ENCODE peak calls at places on chromosomes 5 and 9, in four cellular contexts. One of them, this sample, is unnamed.

GRCh38 chr5:135645336-135645735 is 66.5 kb upstream of the CXCL14 start:
- DNase-seq in H1: no peak
- DNase-seq in IMR-90: no peak
- DNase-seq in neuronal stem cell: no peak
- DNase-seq in this sample: no peak

GRCh38 chr5:82426419-82427154 is 148.4 kb upstream of the RPS23 start:
- DNase-seq in H1: no peak
- DNase-seq in IMR-90: no peak
- DNase-seq in neuronal stem cell: no peak
- DNase-seq in this sample: no peak

GRCh38 chr9:82443312-82443711 is 454.7 kb downstream of the SPATA31D1 start:
- DNase-seq in H1: no peak
- DNase-seq in IMR-90: no peak
- DNase-seq in neuronal stem cell: no peak
- DNase-seq in this sample: peak; percentile 9

GRCh38 chr5:32542216-32543059 is 42.9 kb upstream of the SUB1 start:
- DNase-seq in H1: no peak
- DNase-seq in IMR-90: peak; percentile 84
- DNase-seq in neuronal stem cell: no peak
- DNase-seq in this sample: peak; percentile 35

GRCh38 chr5:172595591-172596455 is 45.2 kb upstream of the NEURL1B start:
- DNase-seq in H1: no peak
- DNase-seq in IMR-90: no peak
- DNase-seq in neuronal stem cell: no peak
- DNase-seq in this sample: no peak

GRCh38 chr5:142650881-142651280 is 35.0 kb downstream of the FGF1 start:
- DNase-seq in H1: no peak
- DNase-seq in IMR-90: no peak
- DNase-seq in neuronal stem cell: no peak
- DNase-seq in this sample: no peak

GRCh38 chr5:116492016-116492623 is 82.5 kb downstream of the SEMA6A start:
- DNase-seq in H1: no peak
- DNase-seq in IMR-90: peak; percentile 89
- DNase-seq in neuronal stem cell: no peak
- DNase-seq in this sample: peak; percentile 93

GRCh38 chr5:61586096-61587084 is 254.3 kb downstream of the ZSWIM6 start:
- DNase-seq in H1: no peak
- DNase-seq in IMR-90: no peak
- DNase-seq in neuronal stem cell: no peak
- DNase-seq in this sample: no peak

GRCh38 chr9:114029311-114030170 is 48.6 kb downstream of the AMBP start:
- DNase-seq in H1: no peak
- DNase-seq in IMR-90: no peak
- DNase-seq in neuronal stem cell: no peak
- DNase-seq in this sample: no peak

GRCh38 chr5:112576298-112576925 is 157.3 kb upstream of the EPB41L4A start:
- DNase-seq in H1: no peak
- DNase-seq in IMR-90: no peak
- DNase-seq in neuronal stem cell: no peak
- DNase-seq in this sample: no peak

GRCh38 chr5:181188700-181189362 is 16.2 kb downstream of the TRIM7 start:
- DNase-seq in H1: no peak
- DNase-seq in IMR-90: peak; percentile 66
- DNase-seq in neuronal stem cell: peak; percentile 90
- DNase-seq in this sample: peak; percentile 87

GRCh38 chr5:181181650-181182565 is 23.1 kb downstream of the TRIM7 start:
- DNase-seq in H1: no peak
- DNase-seq in IMR-90: peak; percentile 65
- DNase-seq in neuronal stem cell: no peak
- DNase-seq in this sample: peak; percentile 73

GRCh38 chr5:39177629-39177959 is 41.8 kb downstream of the FYB1 start:
- DNase-seq in H1: no peak
- DNase-seq in IMR-90: no peak
- DNase-seq in neuronal stem cell: no peak
- DNase-seq in this sample: no peak

GRCh38 chr5:94613583-94613982 is 4.8 kb downstream of the KIAA0825 start:
- DNase-seq in H1: no peak
- DNase-seq in IMR-90: peak; percentile 13
- DNase-seq in neuronal stem cell: no peak
- DNase-seq in this sample: peak; percentile 29

GRCh38 chr5:138602371-138603000 is 27.3 kb upstream of the HSPA9 start:
- DNase-seq in H1: no peak
- DNase-seq in IMR-90: no peak
- DNase-seq in neuronal stem cell: no peak
- DNase-seq in this sample: no peak

GRCh38 chr5:126499742-126500396 is 76.7 kb downstream of the GRAMD2B start:
- DNase-seq in H1: peak; percentile 9
- DNase-seq in IMR-90: no peak
- DNase-seq in neuronal stem cell: no peak
- DNase-seq in this sample: no peak

GRCh38 chr5:173880306-173880985 is 7.7 kb upstream of the CPEB4 start:
- DNase-seq in H1: no peak
- DNase-seq in IMR-90: peak; percentile 96
- DNase-seq in neuronal stem cell: no peak
- DNase-seq in this sample: peak; percentile 72

GRCh38 chr5:173881811-173882575 is 6.2 kb upstream of the CPEB4 start:
- DNase-seq in H1: no peak
- DNase-seq in IMR-90: peak; percentile 20
- DNase-seq in neuronal stem cell: no peak
- DNase-seq in this sample: no peak

GRCh38 chr5:173882632-173883031 is 5.5 kb upstream of the CPEB4 start:
- DNase-seq in H1: no peak
- DNase-seq in IMR-90: peak; percentile 11
- DNase-seq in neuronal stem cell: no peak
- DNase-seq in this sample: no peak

GRCh38 chr5:173875189-173875588 is 13.0 kb upstream of the CPEB4 start:
- DNase-seq in H1: no peak
- DNase-seq in IMR-90: no peak
- DNase-seq in neuronal stem cell: no peak
- DNase-seq in this sample: no peak

DNA sequence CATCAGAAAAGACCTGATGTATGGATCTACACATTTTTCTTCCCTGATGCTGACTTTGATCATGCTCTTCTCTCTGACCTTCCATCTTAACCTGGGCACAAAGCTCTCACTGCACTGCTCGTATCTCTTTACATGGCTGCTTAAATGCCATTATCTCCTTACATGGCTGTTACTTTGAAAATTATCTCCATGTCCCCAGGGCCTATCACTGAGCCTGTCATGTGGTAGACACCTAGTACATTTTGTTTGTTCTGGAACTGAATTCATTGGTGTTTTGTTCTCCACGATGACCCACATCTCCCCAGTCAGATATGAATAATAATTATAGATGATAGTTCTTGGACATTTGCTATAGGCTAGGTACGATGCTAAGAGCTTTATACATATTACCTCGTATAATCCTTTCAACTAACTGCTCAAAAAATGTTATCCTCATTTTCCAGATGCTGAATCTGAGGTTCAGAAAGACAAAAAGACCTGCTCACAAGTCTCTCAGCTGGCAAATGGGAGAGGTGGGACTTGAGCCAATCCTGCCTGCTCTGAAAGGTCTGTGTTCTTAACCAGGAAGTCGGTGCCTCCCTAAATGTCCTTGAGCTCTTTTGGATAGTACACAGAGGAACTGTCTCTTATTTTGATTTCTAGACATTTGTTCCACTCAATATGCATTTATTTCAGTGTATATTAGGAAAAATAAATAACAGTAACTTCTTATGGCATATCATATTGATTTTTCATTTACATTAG is 9.8 kb upstream of the CPEB4 start:
- DNase-seq in H1: no peak
- DNase-seq in IMR-90: no peak
- DNase-seq in neuronal stem cell: no peak
- DNase-seq in this sample: no peak
- H4K91ac ChIP-seq in H1: no peak overlapping the region
- H4K91ac ChIP-seq in IMR-90: no peak overlapping the region
- H4K91ac ChIP-seq in neuronal stem cell: no peak overlapping the region
- H4K91ac ChIP-seq in this sample: no peak overlapping the region

GRCh38 chr9:21031818-21032203 is 371 bp upstream of the HACD4 start:
- DNase-seq in H1: no peak
- DNase-seq in IMR-90: no peak
- DNase-seq in neuronal stem cell: no peak
- DNase-seq in this sample: no peak
- H4K91ac ChIP-seq in H1: no peak overlapping the region
- H4K91ac ChIP-seq in IMR-90: peak overlapping the region; percentile 10
- H4K91ac ChIP-seq in neuronal stem cell: no peak overlapping the region
- H4K91ac ChIP-seq in this sample: no peak overlapping the region

GRCh38 chr9:14926941-14927624 is 16.9 kb upstream of the FREM1 start:
- DNase-seq in H1: no peak
- DNase-seq in IMR-90: no peak
- DNase-seq in neuronal stem cell: no peak
- DNase-seq in this sample: no peak

GRCh38 chr9:14935099-14935710 is 25.0 kb upstream of the FREM1 start:
- DNase-seq in H1: no peak
- DNase-seq in IMR-90: no peak
- DNase-seq in neuronal stem cell: peak; percentile 56
- DNase-seq in this sample: no peak

GRCh38 chr9:14935917-14936316 is 25.7 kb upstream of the FREM1 start:
- DNase-seq in H1: no peak
- DNase-seq in IMR-90: no peak
- DNase-seq in neuronal stem cell: no peak
- DNase-seq in this sample: peak; percentile 54

GRCh38 chr9:14932246-14932645 is 22.0 kb upstream of the FREM1 start:
- DNase-seq in H1: no peak
- DNase-seq in IMR-90: no peak
- DNase-seq in neuronal stem cell: no peak
- DNase-seq in this sample: no peak
- H4K91ac ChIP-seq in H1: no peak overlapping the region
- H4K91ac ChIP-seq in IMR-90: no peak overlapping the region
- H4K91ac ChIP-seq in neuronal stem cell: no peak overlapping the region
- H4K91ac ChIP-seq in this sample: no peak overlapping the region

GRCh38 chr9:785997-786396 is 55.5 kb upstream of the DMRT1 start:
- DNase-seq in H1: no peak
- DNase-seq in IMR-90: no peak
- DNase-seq in neuronal stem cell: no peak
- DNase-seq in this sample: no peak
- H4K91ac ChIP-seq in H1: no peak overlapping the region
- H4K91ac ChIP-seq in IMR-90: no peak overlapping the region
- H4K91ac ChIP-seq in neuronal stem cell: no peak overlapping the region
- H4K91ac ChIP-seq in this sample: no peak overlapping the region

GRCh38 chr9:2017459-2018161 is 2.5 kb downstream of the SMARCA2 start:
- DNase-seq in H1: no peak
- DNase-seq in IMR-90: peak; percentile 80
- DNase-seq in neuronal stem cell: peak; percentile 30
- DNase-seq in this sample: peak; percentile 89
- H4K91ac ChIP-seq in H1: peak overlapping the region; percentile 90
- H4K91ac ChIP-seq in IMR-90: peak overlapping the region; percentile 50
- H4K91ac ChIP-seq in neuronal stem cell: no peak overlapping the region
- H4K91ac ChIP-seq in this sample: peak overlapping the region; percentile 90

GRCh38 chr9:89941875-89942274 is 337.1 kb downstream of the GADD45G start:
- DNase-seq in H1: no peak
- DNase-seq in IMR-90: peak; percentile 93
- DNase-seq in neuronal stem cell: no peak
- DNase-seq in this sample: peak; percentile 95
- H4K91ac ChIP-seq in H1: no peak overlapping the region
- H4K91ac ChIP-seq in IMR-90: no peak overlapping the region
- H4K91ac ChIP-seq in neuronal stem cell: no peak overlapping the region
- H4K91ac ChIP-seq in this sample: no peak overlapping the region

GRCh38 chr9:130328349-130328801 is 62.8 kb downstream of the HMCN2 start:
- DNase-seq in H1: no peak
- DNase-seq in IMR-90: peak; percentile 43
- DNase-seq in neuronal stem cell: no peak
- DNase-seq in this sample: peak; percentile 79
- H4K91ac ChIP-seq in H1: no peak overlapping the region
- H4K91ac ChIP-seq in IMR-90: no peak overlapping the region
- H4K91ac ChIP-seq in neuronal stem cell: no peak overlapping the region
- H4K91ac ChIP-seq in this sample: no peak overlapping the region

This sample was measured in mesenchymal stem cell.